ENCODE peak calls at places on chromosomes 3 and 15, in four cellular contexts. One of them, this sample, is unnamed.

GRCh38 chr3:21377366-21377765 is 373.6 kb downstream of the ZNF385D start:
- DNase-seq in stimulated activated CD4-positive, alpha-beta T cell treated with anti-CD3 and anti-CD28 coated beads, Interleukin-15, amount 100 ng/mL, for 1 hour: no peak
- DNase-seq in Daoy: no peak
- DNase-seq in brain microvascular endothelial cell: no peak
- DNase-seq in this sample: no peak

GRCh38 chr3:81758275-81758674 is 3.2 kb downstream of the GBE1 start:
- DNase-seq in stimulated activated CD4-positive, alpha-beta T cell treated with anti-CD3 and anti-CD28 coated beads, Interleukin-15, amount 100 ng/mL, for 1 hour: no peak
- DNase-seq in Daoy: peak
- DNase-seq in brain microvascular endothelial cell: peak
- DNase-seq in this sample: peak

GRCh38 chr15:48710952-48711495 is 65.5 kb upstream of the FBN1 start:
- DNase-seq in stimulated activated CD4-positive, alpha-beta T cell treated with anti-CD3 and anti-CD28 coated beads, Interleukin-15, amount 100 ng/mL, for 1 hour: no peak
- DNase-seq in Daoy: no peak
- DNase-seq in brain microvascular endothelial cell: no peak
- DNase-seq in this sample: peak

GRCh38 chr3:50347187-50347813 is 1.8 kb upstream of the ZMYND10 start:
- DNase-seq in stimulated activated CD4-positive, alpha-beta T cell treated with anti-CD3 and anti-CD28 coated beads, Interleukin-15, amount 100 ng/mL, for 1 hour: peak
- DNase-seq in Daoy: peak
- DNase-seq in brain microvascular endothelial cell: peak
- DNase-seq in this sample: peak

GRCh38 chr15:25844981-25845680 is 18.0 kb downstream of the ATP10A start:
- DNase-seq in stimulated activated CD4-positive, alpha-beta T cell treated with anti-CD3 and anti-CD28 coated beads, Interleukin-15, amount 100 ng/mL, for 1 hour: no peak
- DNase-seq in Daoy: no peak
- DNase-seq in brain microvascular endothelial cell: no peak
- DNase-seq in this sample: no peak

GRCh38 chr3:25511972-25512721 is 84.1 kb downstream of the RARB start:
- DNase-seq in stimulated activated CD4-positive, alpha-beta T cell treated with anti-CD3 and anti-CD28 coated beads, Interleukin-15, amount 100 ng/mL, for 1 hour: no peak
- DNase-seq in Daoy: no peak
- DNase-seq in brain microvascular endothelial cell: no peak
- DNase-seq in this sample: no peak

GRCh38 chr3:46410669-46411068 is 3.6 kb downstream of the CCRL2 start:
- DNase-seq in stimulated activated CD4-positive, alpha-beta T cell treated with anti-CD3 and anti-CD28 coated beads, Interleukin-15, amount 100 ng/mL, for 1 hour: no peak
- DNase-seq in Daoy: no peak
- DNase-seq in brain microvascular endothelial cell: no peak
- DNase-seq in this sample: peak

GRCh38 chr15:32838820-32839219 is 121.0 kb downstream of the GREM1 start:
- DNase-seq in stimulated activated CD4-positive, alpha-beta T cell treated with anti-CD3 and anti-CD28 coated beads, Interleukin-15, amount 100 ng/mL, for 1 hour: no peak
- DNase-seq in Daoy: peak
- DNase-seq in brain microvascular endothelial cell: peak
- DNase-seq in this sample: peak

GRCh38 chr15:32688151-32688639 is 29.6 kb upstream of the GREM1 start:
- DNase-seq in stimulated activated CD4-positive, alpha-beta T cell treated with anti-CD3 and anti-CD28 coated beads, Interleukin-15, amount 100 ng/mL, for 1 hour: no peak
- DNase-seq in Daoy: peak
- DNase-seq in brain microvascular endothelial cell: peak
- DNase-seq in this sample: peak

GRCh38 chr3:11159421-11159904 is 5.2 kb downstream of the HRH1 start:
- DNase-seq in stimulated activated CD4-positive, alpha-beta T cell treated with anti-CD3 and anti-CD28 coated beads, Interleukin-15, amount 100 ng/mL, for 1 hour: no peak
- DNase-seq in Daoy: no peak
- DNase-seq in brain microvascular endothelial cell: peak
- DNase-seq in this sample: peak

GRCh38 chr15:94164202-94164807 is 67.1 kb upstream of the MCTP2 start:
- DNase-seq in stimulated activated CD4-positive, alpha-beta T cell treated with anti-CD3 and anti-CD28 coated beads, Interleukin-15, amount 100 ng/mL, for 1 hour: no peak
- DNase-seq in Daoy: peak
- DNase-seq in brain microvascular endothelial cell: peak
- DNase-seq in this sample: peak

GRCh38 chr3:27500051-27500450 is 15.9 kb upstream of the SLC4A7 start:
- DNase-seq in stimulated activated CD4-positive, alpha-beta T cell treated with anti-CD3 and anti-CD28 coated beads, Interleukin-15, amount 100 ng/mL, for 1 hour: no peak
- DNase-seq in Daoy: no peak
- DNase-seq in brain microvascular endothelial cell: no peak
- DNase-seq in this sample: no peak